ENCODE peak calls at places on chromosomes 2 and 18, in four cellular contexts. C is GM04504, U is kidney, P is lower leg skin. R is an unnamed sample.

GRCh38 chr2:126761981-126762878 is 106.3 kb downstream of the GYPC start:
- DNase-seq in C (no peak), U (no peak), P (no peak), R (peak)

GRCh38 chr2:240374085-240374907 is 61.2 kb upstream of the GPC1 start:
- DNase-seq in C (peak), U (peak), P (no peak), R (no peak)

GRCh38 chr2:174597347-174598047 is at the start of gene WIPF1:
- DNase-seq in C (no peak), U (no peak), P (no peak), R (no peak)

GRCh38 chr2:136994793-136995192 is 229.4 kb downstream of the THSD7B start:
- DNase-seq in C (no peak), U (no peak), P (no peak), R (no peak)

GRCh38 chr2:69948032-69948962 is 13.1 kb downstream of the ASPRV1 start:
- DNase-seq in C (no peak), U (peak), P (no peak), R (no peak)

GRCh38 chr2:10169581-10169980 is 47.0 kb downstream of the RRM2 start:
- DNase-seq in C (no peak), U (no peak), P (no peak), R (no peak)

GRCh38 chr2:27076323-27076722 is 2.1 kb upstream of the EMILIN1 start:
- DNase-seq in C (no peak), U (no peak), P (no peak), R (no peak)

GRCh38 chr2:202375006-202375610 is 1.0 kb upstream of the BMPR2 start:
- DNase-seq in C (no peak), U (peak), P (peak), R (peak)

GRCh38 chr2:3115301-3116042 is 262.1 kb downstream of the EIPR1 start:
- DNase-seq in C (no peak), U (no peak), P (peak), R (peak)

GRCh38 chr2:63124209-63124608 is 73.6 kb downstream of the OTX1 start:
- DNase-seq in C (no peak), U (no peak), P (no peak), R (no peak)

GRCh38 chr2:241555711-241556110 is 2.8 kb upstream of the BOK start:
- DNase-seq in C (no peak), U (no peak), P (no peak), R (no peak)

GRCh38 chr2:121346407-121346806 is 61.4 kb upstream of the TFCP2L1 start:
- DNase-seq in C (no peak), U (no peak), P (peak), R (peak)

GRCh38 chr2:241506793-241507429 is 1.5 kb downstream of the STK25 start:
- DNase-seq in C (no peak), U (no peak), P (no peak), R (no peak)

GRCh38 chr2:85971369-85971768 is 82.6 kb upstream of the ST3GAL5 start:
- DNase-seq in C (no peak), U (no peak), P (no peak), R (no peak)

GRCh38 chr18:32607816-32608215 is 137.1 kb upstream of the GAREM1 start:
- DNase-seq in C (no peak), U (no peak), P (no peak), R (no peak)

GRCh38 chr2:28545590-28546195 is 49.8 kb downstream of the PLB1 start:
- DNase-seq in C (no peak), U (no peak), P (peak), R (no peak)

GRCh38 chr2:3895021-3895420 is 191.6 kb downstream of the DCDC2C start:
- DNase-seq in C (no peak), U (no peak), P (no peak), R (no peak)

GRCh38 chr2:188383158-188383557 is 91.5 kb downstream of the GULP1 start:
- DNase-seq in C (no peak), U (no peak), P (no peak), R (no peak)

GRCh38 chr18:57856128-57856527 is 53.0 kb upstream of the ATP8B1 start:
- DNase-seq in C (no peak), U (no peak), P (no peak), R (no peak)

GRCh38 chr2:28717339-28717758 is 34.3 kb upstream of the PPP1CB start:
- DNase-seq in C (no peak), U (no peak), P (peak), R (peak)

GRCh38 chr2:163736433-163737168 is 793 bp upstream of the FIGN start:
- DNase-seq in C (no peak), U (peak), P (peak), R (peak)

GRCh38 chr2:177331446-177331997 is 61.1 kb upstream of the AGPS start:
- DNase-seq in C (no peak), U (no peak), P (no peak), R (no peak)

GRCh38 chr2:222904557-222905258 is 43.9 kb downstream of the ACSL3 start:
- DNase-seq in C (peak), U (no peak), P (no peak), R (no peak)

GRCh38 chr2:15638720-15639119 is 47.1 kb downstream of the DDX1 start:
- DNase-seq in C (peak), U (no peak), P (no peak), R (no peak)

GRCh38 chr2:162067596-162067995 is 6.4 kb downstream of the DPP4 start:
- DNase-seq in C (no peak), U (no peak), P (no peak), R (no peak)

GRCh38 chr2:240125749-240126148 is 10.4 kb downstream of the COPS9 start:
- DNase-seq in C (no peak), U (peak), P (peak), R (no peak)

GRCh38 chr2:106847366-106847765 is 38.6 kb downstream of the ST6GAL2 start:
- DNase-seq in C (no peak), U (no peak), P (peak), R (no peak)

GRCh38 chr2:232522014-232522854 is 2.0 kb downstream of the PRSS56 start:
- DNase-seq in C (no peak), U (no peak), P (no peak), R (no peak)

GRCh38 chr2:3712841-3713503 is 9.6 kb downstream of the DCDC2C start:
- DNase-seq in C (no peak), U (no peak), P (peak), R (no peak)

GRCh38 chr2:187084524-187084923 is 235.6 kb upstream of the ZSWIM2 start:
- DNase-seq in C (no peak), U (no peak), P (no peak), R (no peak)

GRCh38 chr18:10856146-10856545 is 293.2 kb downstream of the PIEZO2 start:
- DNase-seq in C (no peak), U (no peak), P (no peak), R (no peak)

GRCh38 chr2:178707471-178707870 is 99.8 kb downstream of the TTN start:
- DNase-seq in C (no peak), U (no peak), P (no peak), R (no peak)

GRCh38 chr2:6926071-6926732 is 9.0 kb downstream of the RNF144A start:
- DNase-seq in C (no peak), U (no peak), P (no peak), R (peak)

GRCh38 chr2:48722391-48722790 is 33.1 kb downstream of the LHCGR start:
- DNase-seq in C (no peak), U (no peak), P (no peak), R (no peak)

GRCh38 chr2:42385225-42385624 is 24.2 kb upstream of the COX7A2L start:
- DNase-seq in C (no peak), U (no peak), P (no peak), R (no peak)

GRCh38 chr18:48926420-48926857 is 24.3 kb downstream of the SMAD7 start:
- DNase-seq in C (no peak), U (no peak), P (no peak), R (no peak)

GRCh38 chr2:182915369-182916326 is 49.2 kb upstream of the FRZB start:
- DNase-seq in C (peak), U (no peak), P (no peak), R (no peak)

GRCh38 chr2:222582931-222583330 is 73.0 kb downstream of the FARSB start:
- DNase-seq in C (no peak), U (no peak), P (no peak), R (no peak)

GRCh38 chr2:241947876-241948275 is 78.3 kb downstream of the RTP5 start:
- DNase-seq in C (no peak), U (no peak), P (peak), R (peak)

GRCh38 chr2:77823028-77823427 is 300.9 kb upstream of the LRRTM4 start:
- DNase-seq in C (no peak), U (no peak), P (no peak), R (no peak)